ENCODE peak calls at places on chromosomes 5 and 9, in six cellular contexts. E, M, Z, D, O and F are unnamed samples.

GRCh38 chr5:106331415-106331814 is 1339.3 kb downstream of the EFNA5 start:
- DNase-seq in E (peak; percentile 89), M (no peak), Z (peak; percentile 19), D (peak; percentile 98), O (no peak), F (no peak)

GRCh38 chr9:22682536-22683392 is 236.1 kb downstream of the DMRTA1 start:
- DNase-seq in E (peak; percentile 90), M (no peak), Z (peak; percentile 62), D (peak; percentile 89), O (no peak), F (no peak)

GRCh38 chr9:127931092-127931881 is 710 bp upstream of the PIP5KL1 start:
- DNase-seq in E (peak; percentile 74), M (peak; percentile 72), Z (no peak), D (peak; percentile 74), O (no peak), F (no peak)

GRCh38 chr5:7869474-7870136 is 657 bp downstream of the MTRR start:
- DNase-seq in E (no peak), M (peak; percentile 63), Z (peak; percentile 31), D (no peak), O (no peak), F (peak; percentile 32)

GRCh38 chr9:130639866-130640555 is 24.4 kb upstream of the PRDM12 start:
- DNase-seq in E (no peak), M (no peak), Z (no peak), D (no peak), O (no peak), F (no peak)

GRCh38 chr5:113232667-113233066 is 202.1 kb downstream of the TSSK1B start:
- DNase-seq in E (peak; percentile 57), M (no peak), Z (no peak), D (no peak), O (no peak), F (no peak)

GRCh38 chr5:38681024-38681805 is 124.8 kb upstream of the LIFR start:
- DNase-seq in E (no peak), M (no peak), Z (no peak), D (no peak), O (no peak), F (no peak)

GRCh38 chr5:132498152-132498551 is 7.6 kb upstream of the IRF1 start:
- DNase-seq in E (peak; percentile 40), M (peak; percentile 11), Z (peak; percentile 93), D (peak; percentile 75), O (no peak), F (no peak)

GRCh38 chr5:6029811-6030271 is 348.5 kb downstream of the MED10 start:
- DNase-seq in E (no peak), M (no peak), Z (no peak), D (no peak), O (no peak), F (no peak)

GRCh38 chr9:137878146-137878941 is 762 bp downstream of the CACNA1B start:
- DNase-seq in E (peak; percentile 23), M (peak; percentile 79), Z (peak; percentile 14), D (no peak), O (no peak), F (no peak)

GRCh38 chr9:108580021-108580439 is 275.8 kb downstream of the ACTL7B start:
- DNase-seq in E (no peak), M (no peak), Z (peak; percentile 88), D (no peak), O (peak; percentile 95), F (no peak)

GRCh38 chr5:66642538-66642937 is 46.3 kb downstream of the MAST4 start:
- DNase-seq in E (no peak), M (no peak), Z (no peak), D (no peak), O (no peak), F (no peak)

GRCh38 chr9:91177661-91178280 is 183.9 kb downstream of the AUH start:
- DNase-seq in E (peak; percentile 85), M (no peak), Z (peak; percentile 96), D (peak; percentile 65), O (no peak), F (peak; percentile 24)

GRCh38 chr9:130196643-130197042 is 24.4 kb downstream of the NCS1 start:
- DNase-seq in E (no peak), M (peak; percentile 91), Z (no peak), D (peak; percentile 64), O (no peak), F (no peak)

GRCh38 chr5:140073296-140073695 is 30.2 kb upstream of the NRG2 start:
- DNase-seq in E (peak; percentile 2), M (peak; percentile 32), Z (no peak), D (peak; percentile 17), O (no peak), F (no peak)

GRCh38 chr9:91502913-91503649 is 79.4 kb upstream of the NFIL3 start:
- DNase-seq in E (no peak), M (no peak), Z (no peak), D (no peak), O (no peak), F (no peak)

GRCh38 chr5:141326088-141326854 is 4.0 kb upstream of the PCDHGA1 start:
- DNase-seq in E (peak; percentile 77), M (peak; percentile 74), Z (peak; percentile 68), D (peak; percentile 82), O (no peak), F (no peak)

GRCh38 chr9:93895535-93895934 is 59.6 kb downstream of the BARX1 start:
- DNase-seq in E (no peak), M (peak; percentile 50), Z (no peak), D (no peak), O (no peak), F (no peak)

GRCh38 chr9:125558453-125559084 is 148.4 kb downstream of the MAPKAP1 start:
- DNase-seq in E (peak; percentile 69), M (peak; percentile 68), Z (peak; percentile 54), D (peak; percentile 83), O (peak; percentile 50), F (peak; percentile 63)

GRCh38 chr5:24177821-24178220 is 467.0 kb downstream of the CDH10 start:
- DNase-seq in E (peak; percentile 20), M (no peak), Z (no peak), D (no peak), O (no peak), F (no peak)

GRCh38 chr5:59189482-59189881 is 606.6 kb downstream of the RAB3C start:
- DNase-seq in E (no peak), M (no peak), Z (no peak), D (no peak), O (no peak), F (no peak)

GRCh38 chr9:128523199-128523925 is 18.8 kb downstream of the GLE1 start:
- DNase-seq in E (peak; percentile 55), M (peak; percentile 87), Z (no peak), D (peak; percentile 67), O (no peak), F (peak; percentile 54)

GRCh38 chr9:133609311-133610098 is at the start of gene FAM163B:
- DNase-seq in E (peak; percentile 49), M (peak; percentile 93), Z (peak; percentile 9), D (peak; percentile 22), O (no peak), F (no peak)

DNA sequence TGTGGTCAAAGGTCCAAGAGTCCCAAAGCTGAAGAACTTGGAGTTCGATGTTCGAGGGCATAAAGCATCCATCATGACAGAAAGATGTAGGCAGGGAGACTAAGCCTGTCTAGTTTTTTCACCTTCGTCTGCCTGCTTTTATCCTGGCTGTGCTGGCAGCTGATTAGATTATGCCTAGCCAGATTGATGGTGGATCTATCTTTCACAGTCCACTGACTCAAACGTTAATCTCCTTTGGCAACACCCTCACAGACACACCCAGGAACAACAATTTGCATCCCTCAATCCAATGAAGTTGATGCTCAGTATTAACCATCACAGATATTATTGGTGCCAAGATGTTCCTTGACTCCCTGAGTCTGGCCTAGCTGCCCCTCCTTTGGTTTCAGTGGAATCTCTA is 530.8 kb upstream of the CLINT1 start:
- DNase-seq in E (peak; percentile 46), M (no peak), Z (no peak), D (no peak), O (no peak), F (no peak)
- H3K9ac ChIP-seq in E (no peak overlapping the region), M (no peak overlapping the region), Z (no peak overlapping the region), D (no peak overlapping the region), O (no peak overlapping the region), F (no peak overlapping the region)

GRCh38 chr9:33222031-33222430 is 17.9 kb upstream of the SPINK4 start:
- DNase-seq in E (no peak), M (no peak), Z (peak; percentile 71), D (no peak), O (no peak), F (peak; percentile 10)

GRCh38 chr9:33223696-33224095 is 16.3 kb upstream of the SPINK4 start:
- DNase-seq in E (no peak), M (no peak), Z (no peak), D (no peak), O (no peak), F (no peak)

GRCh38 chr9:33225319-33226152 is 14.4 kb upstream of the SPINK4 start:
- DNase-seq in E (peak; percentile 68), M (peak; percentile 38), Z (peak; percentile 63), D (peak; percentile 84), O (peak; percentile 68), F (peak; percentile 66)

GRCh38 chr9:33220681-33221567 is 19.0 kb upstream of the SPINK4 start:
- DNase-seq in E (no peak), M (no peak), Z (no peak), D (no peak), O (no peak), F (peak; percentile 10)

DNA sequence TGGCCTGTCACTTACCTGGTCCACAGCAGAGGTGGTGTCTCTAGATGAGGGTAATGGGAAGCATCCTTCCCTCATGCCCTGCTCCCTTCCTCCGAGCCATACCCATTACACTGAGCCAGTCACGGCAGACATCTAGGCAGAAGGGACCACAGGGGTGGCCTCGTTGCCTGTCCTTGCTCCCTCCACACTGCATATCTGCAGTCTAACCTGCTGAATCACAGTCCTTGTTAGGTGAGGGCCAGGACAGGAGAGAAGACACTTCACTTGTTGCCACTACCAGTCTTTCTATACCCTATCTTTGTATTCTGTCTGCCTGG is 18.4 kb upstream of the SPINK4 start:
- DNase-seq in E (no peak), M (no peak), Z (no peak), D (no peak), O (no peak), F (no peak)
- H3K4me3 ChIP-seq in E (no peak overlapping the region), M (no peak overlapping the region), Z (no peak overlapping the region), D (no peak overlapping the region), O (no peak overlapping the region), F (no peak overlapping the region)

DNA sequence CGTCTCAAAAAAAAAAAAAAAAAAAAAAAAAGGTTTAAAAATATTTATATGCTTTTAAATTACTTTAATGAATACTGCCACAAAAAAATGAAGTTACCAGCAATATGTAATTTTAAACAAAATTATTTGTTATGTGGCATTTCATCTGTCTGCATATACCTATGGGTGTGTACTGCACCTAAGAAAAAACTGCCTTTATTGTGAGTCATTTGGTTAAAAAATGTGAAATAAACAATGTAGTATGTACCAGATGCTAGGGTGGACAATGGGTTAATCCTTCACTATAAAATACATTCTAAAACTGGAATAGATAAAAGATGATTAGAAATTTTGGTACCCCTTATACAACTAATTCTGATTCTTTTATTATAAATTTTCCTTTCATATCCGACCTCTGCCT is 12.3 kb downstream of the CHD1 start:
- DNase-seq in E (no peak), M (no peak), Z (no peak), D (no peak), O (no peak), F (no peak)
- H4K20me1 ChIP-seq in E (no peaks in the 10 kb centered on the region), M (peaks cover 25% of the 10 kb centered on the region), Z (no peaks in the 10 kb centered on the region), D (peaks cover 26% of the 10 kb centered on the region), O (peaks cover 30% of the 10 kb centered on the region), F (peaks cover 63% of the 10 kb centered on the region)

DNA sequence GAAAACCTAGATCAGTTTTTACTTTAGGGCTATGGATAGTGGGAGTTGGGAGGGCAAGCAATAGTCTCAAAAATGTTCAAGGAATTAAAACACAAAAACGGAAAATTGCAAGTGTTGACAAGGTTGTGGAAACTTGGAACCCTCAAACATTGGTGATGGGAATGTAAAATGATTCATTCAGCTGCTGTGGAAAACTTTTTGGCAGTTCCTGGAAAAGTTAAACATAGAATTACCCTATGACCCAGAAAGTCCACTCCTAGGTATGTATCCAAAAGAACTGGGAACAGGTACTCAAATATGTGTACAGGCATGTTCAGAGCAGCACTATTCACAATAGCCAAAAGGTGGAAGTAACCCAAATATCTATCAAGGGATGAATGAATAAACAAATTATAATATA is 1.2 kb upstream of the MSANTD3 start:
- DNase-seq in E (peak; percentile 39), M (no peak), Z (peak; percentile 29), D (no peak), O (no peak), F (no peak)
- H3K9ac ChIP-seq in E (no peak overlapping the region), M (peak overlapping the region; percentile 97), Z (peak overlapping the region; percentile 93), D (no peak overlapping the region), O (peak overlapping the region; percentile 82), F (no peak overlapping the region)